ENCODE peak calls at places on chromosomes 12 and 14, in eight cellular contexts. P is HFFc6; I is anterior cingulate cortex; D is IMR-90; C is MCF 10A; T is astrocyte; E is activated CD4-positive, alpha-beta T cell treated with anti-CD3 and anti-CD28 coated beads for 36 hours; R is amniotic stem cell. G is an unnamed sample.
A peak's percentile ranks its signal among the peaks of the same experiment; 100 is the strongest.

GRCh38 chr14:100654814-100655795 is 67.9 kb upstream of the BEGAIN start:
- DNase-seq in P (no peak), I (no peak), D (no peak), C (no peak), T (peak; percentile 30), E (peak; percentile 59), R (no peak), G (no peak)

GRCh38 chr12:49548822-49549648 is 10.2 kb downstream of the KCNH3 start:
- DNase-seq in P (no peak), I (no peak), D (no peak), C (no peak), T (no peak), E (peak; percentile 56), R (no peak), G (no peak)

GRCh38 chr14:59183150-59183549 is 5.3 kb upstream of the DAAM1 start:
- DNase-seq in P (no peak), I (no peak), D (no peak), C (no peak), T (no peak), E (no peak), R (no peak), G (no peak)

GRCh38 chr14:93946506-93947170 is 19.5 kb downstream of the FAM181A start:
- DNase-seq in P (no peak), I (no peak), D (peak; percentile 28), C (peak; percentile 59), T (peak; percentile 37), E (no peak), R (no peak), G (peak; percentile 37)

GRCh38 chr14:55366271-55366670 is 45.4 kb downstream of the ATG14 start:
- DNase-seq in P (peak; percentile 60), I (no peak), D (peak; percentile 85), C (peak; percentile 45), T (peak; percentile 48), E (no peak), R (no peak), G (peak; percentile 24)

GRCh38 chr12:66240106-66240820 is 51.2 kb downstream of the IRAK3 start:
- DNase-seq in P (no peak), I (no peak), D (no peak), C (no peak), T (no peak), E (no peak), R (no peak), G (no peak)

GRCh38 chr12:119681953-119682352 is 14.0 kb downstream of the PRKAB1 start:
- DNase-seq in P (no peak), I (no peak), D (no peak), C (no peak), T (no peak), E (peak; percentile 40), R (no peak), G (no peak)

GRCh38 chr12:88793091-88793490 is 212.8 kb upstream of the KITLG start:
- DNase-seq in P (peak; percentile 39), I (no peak), D (peak; percentile 75), C (no peak), T (peak; percentile 30), E (no peak), R (no peak), G (peak; percentile 47)

GRCh38 chr14:58861546-58861945 is 223.8 kb downstream of the DACT1 start:
- DNase-seq in P (no peak), I (no peak), D (no peak), C (no peak), T (peak; percentile 79), E (no peak), R (no peak), G (peak; percentile 43)

GRCh38 chr12:133135747-133136146 is 5.3 kb downstream of the ZNF10 start:
- DNase-seq in P (no peak), I (no peak), D (no peak), C (no peak), T (no peak), E (no peak), R (no peak), G (no peak)

GRCh38 chr14:88559852-88560251 is 3.0 kb upstream of the ZC3H14 start:
- DNase-seq in P (peak; percentile 81), I (no peak), D (peak; percentile 72), C (peak; percentile 29), T (peak; percentile 42), E (no peak), R (peak; percentile 23), G (peak; percentile 38)

GRCh38 chr14:94120667-94121335 is 8.6 kb downstream of the IFI27L2 start:
- DNase-seq in P (peak; percentile 95), I (no peak), D (peak; percentile 90), C (no peak), T (peak; percentile 79), E (no peak), R (peak; percentile 36), G (peak; percentile 64)

GRCh38 chr14:50714452-50715073 is 46.5 kb upstream of the SAV1 start:
- DNase-seq in P (peak; percentile 45), I (no peak), D (peak; percentile 38), C (peak; percentile 26), T (peak; percentile 16), E (no peak), R (no peak), G (peak; percentile 41)